ENCODE peak calls at places on chromosome 3, in ten cellular contexts. A is endothelial cell of umbilical vein, T is suprapubic skin, S is transverse colon, F is HCT116, K is sigmoid colon, W is stomach, E is breast epithelium, C is K562, P is GM12878. M is an unnamed sample.

GRCh38 chr3:28290863-28291300 is 49.5 kb downstream of the CMC1 start:
- DNase-seq in A (no peak), T (no peak), S (no peak), F (no peak), K (no peak), W (no peak), E (no peak), C (no peak), P (no peak), M (no peak)

GRCh38 chr3:167493240-167493639 is 19.4 kb upstream of the SERPINI2 start:
- DNase-seq in A (no peak), T (no peak), S (no peak), F (peak), K (no peak), W (no peak), E (no peak), C (no peak), P (no peak), M (no peak)

GRCh38 chr3:50734985-50735384 is 60.3 kb downstream of the DOCK3 start:
- DNase-seq in A (no peak), T (no peak), S (no peak), F (no peak), K (no peak), W (no peak), E (no peak), C (no peak), P (no peak), M (no peak)

GRCh38 chr3:66469220-66469640 is 31.6 kb downstream of the LRIG1 start:
- DNase-seq in A (no peak), T (no peak), S (no peak), F (no peak), K (no peak), W (no peak), E (no peak), C (no peak), P (peak), M (no peak)

GRCh38 chr3:183698318-183698731 is 728 bp downstream of the YEATS2 start:
- DNase-seq in A (peak), T (peak), S (peak), F (no peak), K (peak), W (no peak), E (no peak), C (peak), P (no peak), M (no peak)

GRCh38 chr3:127218457-127218922 is 25.6 kb downstream of the PRR23E start:
- DNase-seq in A (no peak), T (peak), S (no peak), F (no peak), K (no peak), W (peak), E (no peak), C (no peak), P (no peak), M (peak)

GRCh38 chr3:44762170-44762677 is 630 bp downstream of the KIF15 start:
- DNase-seq in A (no peak), T (no peak), S (no peak), F (no peak), K (no peak), W (no peak), E (no peak), C (no peak), P (no peak), M (no peak)

GRCh38 chr3:111539351-111540331 is 2.4 kb upstream of the CD96 start:
- DNase-seq in A (no peak), T (no peak), S (peak), F (peak), K (no peak), W (peak), E (no peak), C (no peak), P (peak), M (no peak)

GRCh38 chr3:56917740-56918568 is 116.2 kb upstream of the ARHGEF3 start:
- DNase-seq in A (peak), T (no peak), S (peak), F (no peak), K (no peak), W (no peak), E (no peak), C (no peak), P (peak), M (no peak)

GRCh38 chr3:121870710-121871109 is 23.5 kb upstream of the SLC15A2 start:
- DNase-seq in A (no peak), T (no peak), S (no peak), F (no peak), K (no peak), W (no peak), E (no peak), C (no peak), P (no peak), M (no peak)

GRCh38 chr3:158773845-158774542 is 27.9 kb upstream of the MFSD1 start:
- DNase-seq in A (no peak), T (no peak), S (no peak), F (no peak), K (no peak), W (no peak), E (peak), C (no peak), P (no peak), M (no peak)

GRCh38 chr3:17579289-17580031 is 163.0 kb downstream of the TBC1D5 start:
- DNase-seq in A (peak), T (no peak), S (no peak), F (no peak), K (no peak), W (no peak), E (no peak), C (no peak), P (peak), M (no peak)

GRCh38 chr3:102745881-102746280 is 311.1 kb downstream of the ZPLD1 start:
- DNase-seq in A (no peak), T (no peak), S (no peak), F (peak), K (no peak), W (no peak), E (no peak), C (no peak), P (no peak), M (no peak)

GRCh38 chr3:187165144-187165543 is 25.8 kb upstream of the RPL39L start:
- DNase-seq in A (peak), T (no peak), S (peak), F (peak), K (no peak), W (no peak), E (no peak), C (peak), P (no peak), M (no peak)

GRCh38 chr3:128998532-128998931 is 2.6 kb upstream of the EFCC1 start:
- DNase-seq in A (no peak), T (no peak), S (no peak), F (no peak), K (no peak), W (no peak), E (no peak), C (no peak), P (no peak), M (no peak)

GRCh38 chr3:129015388-129016105 is 14.4 kb downstream of the EFCC1 start:
- DNase-seq in A (peak), T (no peak), S (peak), F (no peak), K (no peak), W (no peak), E (no peak), C (peak), P (no peak), M (no peak)

GRCh38 chr3:149772861-149773260 is 19.5 kb downstream of the ANKUB1 start:
- DNase-seq in A (no peak), T (no peak), S (no peak), F (no peak), K (no peak), W (no peak), E (no peak), C (no peak), P (no peak), M (no peak)

GRCh38 chr3:149970716-149971402 is at the start of gene PFN2:
- DNase-seq in A (peak), T (peak), S (peak), F (peak), K (peak), W (peak), E (peak), C (peak), P (no peak), M (no peak)

DNA sequence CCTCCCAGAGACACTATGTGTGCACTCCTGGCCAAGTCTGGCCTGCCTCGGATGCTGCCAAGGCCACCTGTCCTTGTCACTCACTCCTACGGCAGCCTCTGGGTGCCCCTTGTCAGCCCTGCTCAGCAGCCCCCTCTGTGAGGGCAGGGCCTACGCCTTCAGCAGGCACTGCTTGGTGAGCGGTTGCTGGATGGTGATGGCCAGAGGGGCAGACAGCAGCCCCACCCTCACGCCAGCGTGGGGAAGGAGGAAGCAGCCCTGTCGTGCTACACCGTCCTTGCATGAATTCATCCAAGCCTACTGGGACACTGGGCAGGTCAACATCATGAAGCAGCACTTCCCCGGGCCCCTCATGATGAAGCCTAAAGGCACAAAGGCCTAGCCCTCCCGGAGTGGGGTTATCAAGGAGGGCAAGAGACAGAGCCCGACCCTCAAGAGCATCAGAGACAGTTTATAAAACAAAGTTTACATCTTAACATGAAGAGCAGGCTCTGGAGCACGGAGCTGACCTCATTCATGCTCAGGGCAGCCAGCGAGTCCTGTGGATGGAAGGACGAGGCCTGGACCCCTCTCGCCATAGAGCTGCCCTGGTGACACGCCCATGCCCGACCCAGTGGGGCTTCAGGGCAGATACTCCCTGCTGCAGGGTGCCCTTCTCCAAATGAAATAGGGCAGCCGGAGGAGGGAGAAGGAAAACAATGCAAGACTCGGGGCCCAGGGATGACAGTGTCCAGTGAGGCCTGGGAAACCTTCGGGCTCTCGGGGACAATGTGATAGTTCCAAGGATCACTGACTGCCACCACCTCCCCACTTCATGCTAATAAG is 25.3 kb downstream of the CHDH start:
- DNase-seq in A (no peak), T (peak), S (no peak), F (no peak), K (peak), W (peak), E (no peak), C (no peak), P (no peak), M (no peak)
- H3K4me3 ChIP-seq in A (no peak), T (no peak), S (no peak), F (no peak), K (no peak), W (no peak), E (no peak), C (no peak), P (no peak), M (no peak)

DNA sequence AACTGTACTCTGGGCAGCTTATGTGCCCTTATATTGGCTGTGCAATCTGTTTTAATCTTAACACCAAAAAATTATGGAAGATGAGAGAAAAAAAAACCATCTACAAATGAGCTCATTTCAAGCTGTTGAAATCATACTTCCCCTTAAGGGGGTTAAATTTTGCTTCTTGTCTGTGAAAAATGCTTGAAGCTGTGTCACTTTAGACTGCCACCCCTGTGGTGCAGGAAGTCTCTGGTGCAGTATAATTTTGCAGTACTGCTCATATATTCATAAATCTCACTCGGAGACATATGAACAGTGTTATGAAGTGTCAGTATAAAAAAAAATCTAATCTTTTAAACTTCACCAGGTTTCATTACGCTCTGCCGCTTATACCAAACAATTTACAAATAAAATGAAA is 30.4 kb upstream of the FEZF2 start:
- DNase-seq in A (no peak), T (no peak), S (no peak), F (no peak), K (no peak), W (no peak), E (no peak), C (no peak), P (no peak), M (no peak)
- TF ChIP-seq POLR2AphosphoS5 in A (no peak), T (no peak), S (no peak), F (no peak), K (no peak), W (no peak), E (no peak), C (no peak), P (no peak), M (no peak)

GRCh38 chr3:76040946-76041345 is 255.6 kb upstream of the ZNF717 start:
- DNase-seq in A (no peak), T (no peak), S (no peak), F (no peak), K (no peak), W (no peak), E (no peak), C (no peak), P (no peak), M (no peak)

GRCh38 chr3:76038949-76039348 is 253.6 kb upstream of the ZNF717 start:
- DNase-seq in A (no peak), T (no peak), S (no peak), F (no peak), K (no peak), W (no peak), E (no peak), C (no peak), P (no peak), M (no peak)

GRCh38 chr3:76034652-76035051 is 249.3 kb upstream of the ZNF717 start:
- DNase-seq in A (no peak), T (no peak), S (no peak), F (no peak), K (no peak), W (no peak), E (no peak), C (no peak), P (no peak), M (no peak)

GRCh38 chr3:76043746-76044145 is 258.4 kb upstream of the ZNF717 start:
- DNase-seq in A (no peak), T (no peak), S (no peak), F (no peak), K (no peak), W (no peak), E (no peak), C (no peak), P (no peak), M (no peak)

DNA sequence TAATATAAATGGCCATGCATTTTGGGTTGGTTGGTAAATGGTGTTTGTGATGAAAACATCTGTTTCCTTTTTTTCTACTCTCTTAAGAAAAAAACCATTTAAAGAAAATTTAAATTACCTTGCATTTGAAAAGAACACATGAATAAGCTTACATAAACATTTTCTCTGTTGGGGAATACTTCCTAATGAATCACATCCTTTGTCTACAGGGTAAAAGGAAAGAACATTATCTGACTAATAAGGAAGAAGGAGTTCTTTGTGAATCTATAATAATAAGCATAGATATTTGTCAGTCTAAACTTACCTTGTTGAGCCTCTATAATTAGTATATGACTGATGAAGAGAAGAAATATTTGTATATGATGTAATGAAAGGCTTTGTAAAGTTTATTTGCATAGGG is 254.1 kb upstream of the ZNF717 start:
- DNase-seq in A (no peak), T (no peak), S (no peak), F (no peak), K (no peak), W (no peak), E (no peak), C (no peak), P (no peak), M (no peak)
- H3K27ac ChIP-seq in A (no peak), T (no peak), S (no peak), F (no peak), K (no peak), W (no peak), E (no peak), C (no peak), P (no peak), M (no peak)

DNA sequence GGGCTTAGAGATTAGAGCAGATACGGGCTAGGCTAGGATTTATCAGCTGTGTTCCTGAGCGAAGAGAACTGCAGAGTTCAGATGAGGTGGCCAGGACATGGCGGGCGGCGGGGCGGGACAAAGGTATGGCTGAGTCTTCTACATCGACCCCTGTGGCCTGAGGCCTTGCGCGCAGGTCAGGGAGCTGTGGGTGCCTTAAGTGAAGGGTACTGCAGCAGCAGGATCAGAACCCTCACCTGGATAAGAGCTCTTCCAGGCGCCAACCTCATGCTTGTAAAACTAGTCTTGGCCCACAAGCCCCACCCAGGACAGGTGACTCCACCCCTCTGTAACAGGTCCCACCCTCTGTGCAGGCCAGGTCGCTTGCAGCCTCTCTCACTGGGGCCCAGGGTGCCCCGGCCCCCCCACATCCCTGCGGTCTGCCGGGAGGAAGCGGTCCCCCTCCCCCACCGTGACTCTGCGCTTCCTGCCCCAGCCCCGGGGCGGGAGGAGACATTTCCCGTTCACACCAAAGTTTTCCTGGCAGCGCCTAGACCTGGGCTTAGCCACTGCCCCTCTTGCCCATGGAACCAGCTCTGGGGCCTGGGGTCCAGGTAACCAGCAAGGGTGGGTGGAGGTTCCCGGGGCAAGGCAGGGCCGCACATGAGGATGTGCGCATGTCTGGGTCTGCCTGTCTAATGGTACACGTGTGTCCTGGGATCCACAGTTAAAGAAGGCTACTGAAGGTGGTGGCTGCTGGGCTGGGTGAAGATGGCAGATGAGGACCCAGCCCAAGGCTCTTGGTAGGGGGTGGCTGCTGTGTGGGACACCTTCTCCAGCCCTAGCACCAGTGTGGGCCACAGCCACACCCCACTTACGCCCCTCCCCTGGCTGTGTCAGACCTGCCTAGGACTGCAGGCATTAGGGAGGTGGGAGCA is 8.3 kb downstream of the NBEAL2 start:
- DNase-seq in A (peak), T (no peak), S (peak), F (no peak), K (no peak), W (peak), E (no peak), C (peak), P (peak), M (no peak)
- H3K4me3 ChIP-seq in A (no peak), T (peak), S (peak), F (no peak), K (no peak), W (peak), E (peak), C (peak), P (peak), M (no peak)

DNA sequence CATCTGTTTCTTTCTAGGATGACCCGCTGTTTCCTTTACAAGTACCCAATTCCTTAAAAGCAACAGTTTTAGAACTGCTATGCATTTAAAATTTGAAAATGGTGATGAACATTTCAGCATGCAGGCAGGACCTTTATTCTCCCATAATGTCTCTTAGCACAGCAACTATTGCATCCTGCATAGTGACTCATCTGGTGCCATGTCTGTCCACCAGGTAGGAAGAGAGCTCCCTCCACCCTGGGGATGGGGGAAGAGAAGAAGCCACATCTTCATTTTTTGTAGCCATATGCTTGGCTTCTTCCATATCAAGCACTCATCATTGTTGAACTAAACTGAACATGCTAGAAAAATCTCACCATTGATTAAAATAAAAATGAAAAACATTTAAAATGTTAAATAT is 9.9 kb downstream of the GPR15 start:
- DNase-seq in A (no peak), T (no peak), S (no peak), F (no peak), K (no peak), W (no peak), E (no peak), C (no peak), P (no peak), M (no peak)
- TF ChIP-seq POLR2AphosphoS5 in A (no peak), T (no peak), S (no peak), F (no peak), K (no peak), W (no peak), E (no peak), C (no peak), P (no peak), M (no peak)

GRCh38 chr3:58585005-58585786 is 8.0 kb upstream of the FAM107A start:
- DNase-seq in A (peak), T (peak), S (peak), F (peak), K (peak), W (peak), E (peak), C (peak), P (no peak), M (peak)
- H3K27ac ChIP-seq in A (no peak), T (peak), S (peak), F (peak), K (peak), W (peak), E (peak), C (no peak), P (no peak), M (peak)

DNA sequence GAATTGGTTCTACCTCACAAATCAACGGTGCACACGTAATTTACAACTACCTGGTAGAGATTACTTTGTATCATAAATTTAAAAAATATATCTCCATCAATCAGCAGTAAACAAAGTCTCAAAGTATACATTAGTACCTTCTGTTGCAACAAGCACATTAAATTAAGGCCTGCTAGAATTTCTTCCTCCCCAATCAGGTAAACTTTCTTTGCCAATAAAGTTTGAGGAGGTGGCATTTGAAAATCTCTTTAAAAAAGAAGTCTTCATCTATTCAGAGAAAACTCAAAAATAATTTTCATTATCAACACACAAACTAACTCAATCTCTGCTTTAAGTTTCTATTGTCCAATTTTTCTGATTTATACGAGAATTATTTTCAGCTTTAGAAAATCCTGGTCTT is 4.4 kb downstream of the CCNL1 start:
- DNase-seq in A (no peak), T (no peak), S (no peak), F (no peak), K (no peak), W (no peak), E (no peak), C (no peak), P (no peak), M (no peak)
- H3K4me3 ChIP-seq in A (no peak), T (peak), S (no peak), F (no peak), K (no peak), W (peak), E (peak), C (no peak), P (peak), M (no peak)

DNA sequence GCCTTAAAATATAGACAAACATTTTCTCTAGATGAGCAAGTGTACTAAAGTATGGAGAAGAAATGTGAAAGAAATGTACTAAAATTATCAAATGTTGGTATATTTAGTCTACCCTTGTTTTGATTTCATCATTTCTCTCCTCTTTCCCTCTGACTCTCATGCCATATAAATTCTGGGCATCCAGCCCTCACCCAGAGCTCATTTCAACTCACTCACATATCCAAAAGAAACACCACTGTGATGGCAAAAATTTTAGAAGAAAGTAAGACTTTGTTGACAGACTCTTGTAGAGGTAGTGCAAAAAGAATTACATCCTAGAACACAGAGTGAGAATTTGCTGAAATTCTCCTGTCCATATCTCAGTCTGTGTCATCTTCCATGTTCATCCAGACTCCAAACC is 377.8 kb upstream of the SUCLG2 start:
- DNase-seq in A (no peak), T (no peak), S (no peak), F (no peak), K (no peak), W (no peak), E (no peak), C (no peak), P (no peak), M (no peak)
- TF ChIP-seq POLR2AphosphoS5 in A (no peak), T (no peak), S (no peak), F (no peak), K (no peak), W (no peak), E (no peak), C (no peak), P (no peak), M (no peak)